ENCODE peak calls at places on chromosomes 4 and X, in six cellular contexts. R is fibroblast of lung, T is tibial artery, U is stomach, M is neuronal stem cell, W is adrenal gland. D is an unnamed sample.

GRCh38 chr4:25401066-25401465 is 24.0 kb downstream of the ANAPC4 start:
- DNase-seq in R (peak; percentile 75), W (no peak), T (no peak), U (no peak), M (no peak), D (no peak)

GRCh38 chr4:22237846-22238513 is 277.9 kb downstream of the ADGRA3 start:
- DNase-seq in T (no peak), U (no peak), R (peak; percentile 7), M (no peak), W (no peak), D (no peak)

GRCh38 chr4:24662065-24662464 is 77.7 kb upstream of the DHX15 start:
- DNase-seq in M (no peak), W (no peak), U (no peak), T (no peak), R (no peak), D (no peak)

GRCh38 chr4:183517781-183518180 is 12.9 kb downstream of the ING2 start:
- DNase-seq in U (no peak), T (no peak), M (no peak), R (peak; percentile 8), W (no peak), D (no peak)

GRCh38 chr4:41256740-41257256 is at the start of gene UCHL1:
- DNase-seq in U (peak; percentile 26), M (peak; percentile 92), W (peak; percentile 38), R (peak; percentile 94), T (no peak), D (no peak)

GRCh38 chr4:152454398-152455011 is 81.4 kb downstream of the FBXW7 start:
- DNase-seq in M (no peak), T (no peak), U (no peak), R (peak; percentile 19), W (no peak), D (no peak)

GRCh38 chr4:147811878-147812277 is 80.0 kb downstream of the ARHGAP10 start:
- DNase-seq in W (no peak), T (no peak), U (no peak), M (no peak), R (no peak), D (no peak)

GRCh38 chrX:8987672-8988250 is 46.2 kb downstream of the FAM9B start:
- DNase-seq in M (no peak), R (no peak), W (no peak), T (no peak), U (no peak), D (no peak)

GRCh38 chr4:180913750-180914149 is 1329.5 kb upstream of the TENM3 start:
- DNase-seq in R (peak; percentile 91), U (no peak), W (no peak), M (peak; percentile 1), T (no peak), D (no peak)

GRCh38 chr4:88138561-88138960 is 19.9 kb downstream of the ABCG2 start:
- DNase-seq in W (no peak), U (no peak), R (peak; percentile 83), M (no peak), T (no peak), D (no peak)

GRCh38 chr4:6301051-6301731 is 31.5 kb downstream of the WFS1 start:
- DNase-seq in T (no peak), W (no peak), U (no peak), R (no peak), M (no peak), D (no peak)
- H3K4me1 ChIP-seq in T (no peaks in the 10 kb centered on the region), W (no peaks in the 10 kb centered on the region), U (no peaks in the 10 kb centered on the region), R (no peaks in the 10 kb centered on the region), M (peaks cover 2% of the 10 kb centered on the region), D (no peaks in the 10 kb centered on the region)

DNA sequence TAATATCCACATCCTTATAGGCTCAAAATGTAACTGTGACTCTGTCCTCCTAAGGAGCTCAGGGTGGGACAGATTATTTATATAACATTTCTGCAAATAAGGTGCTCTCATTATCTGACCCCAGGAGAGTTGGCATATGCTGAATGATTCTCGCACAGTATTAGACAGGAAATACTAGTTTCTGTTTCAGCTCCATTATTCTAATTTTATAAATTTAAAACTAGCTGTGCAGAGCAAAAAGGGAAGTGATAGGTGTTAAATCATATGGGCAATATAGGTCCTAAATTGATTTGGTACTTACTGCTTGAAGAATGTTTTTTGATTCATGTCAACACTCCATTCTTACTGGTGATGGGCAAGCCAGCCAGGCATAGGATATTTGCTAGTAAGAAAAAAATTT is 141.5 kb downstream of the GLRA2 start:
- DNase-seq in R (no peak), W (no peak), T (no peak), U (no peak), M (no peak), D (no peak)
- H3K27me3 ChIP-seq in R (no peaks in the 10 kb centered on the region), W (peaks cover 5% of the 10 kb centered on the region), T (no peaks in the 10 kb centered on the region), U (no peaks in the 10 kb centered on the region), M (no peaks in the 10 kb centered on the region), D (no peaks in the 10 kb centered on the region)

GRCh38 chr4:143348233-143349077 is 11.8 kb downstream of the GAB1 start:
- DNase-seq in R (no peak), M (no peak), U (no peak), T (no peak), W (no peak), D (no peak)

GRCh38 chr4:143352720-143353119 is 16.0 kb downstream of the GAB1 start:
- DNase-seq in R (peak; percentile 45), T (no peak), W (no peak), M (no peak), U (no peak), D (no peak)

GRCh38 chr4:143352052-143352451 is 15.4 kb downstream of the GAB1 start:
- DNase-seq in T (no peak), M (no peak), W (no peak), U (no peak), R (peak; percentile 49), D (no peak)

GRCh38 chr4:143353797-143354196 is 17.1 kb downstream of the GAB1 start:
- DNase-seq in W (no peak), M (no peak), T (no peak), U (no peak), R (no peak), D (no peak)

GRCh38 chr4:143351149-143351691 is 14.5 kb downstream of the GAB1 start:
- DNase-seq in M (no peak), U (no peak), W (no peak), T (no peak), R (no peak), D (no peak)
- H3K4me1 ChIP-seq in M (no peaks in the 10 kb centered on the region), U (peaks cover 55% of the 10 kb centered on the region), W (peaks cover 56% of the 10 kb centered on the region), T (peaks cover 43% of the 10 kb centered on the region), R (peaks cover 10% of the 10 kb centered on the region), D (no peaks in the 10 kb centered on the region)

GRCh38 chrX:11437642-11438379 is 144.6 kb downstream of the AMELX start:
- DNase-seq in R (peak; percentile 75), T (peak; percentile 55), U (no peak), M (no peak), W (no peak), D (no peak)
- H3K27me3 ChIP-seq in R (no peaks in the 10 kb centered on the region), T (no peaks in the 10 kb centered on the region), U (no peaks in the 10 kb centered on the region), M (no peaks in the 10 kb centered on the region), W (no peaks in the 10 kb centered on the region), D (no peaks in the 10 kb centered on the region)

DNA sequence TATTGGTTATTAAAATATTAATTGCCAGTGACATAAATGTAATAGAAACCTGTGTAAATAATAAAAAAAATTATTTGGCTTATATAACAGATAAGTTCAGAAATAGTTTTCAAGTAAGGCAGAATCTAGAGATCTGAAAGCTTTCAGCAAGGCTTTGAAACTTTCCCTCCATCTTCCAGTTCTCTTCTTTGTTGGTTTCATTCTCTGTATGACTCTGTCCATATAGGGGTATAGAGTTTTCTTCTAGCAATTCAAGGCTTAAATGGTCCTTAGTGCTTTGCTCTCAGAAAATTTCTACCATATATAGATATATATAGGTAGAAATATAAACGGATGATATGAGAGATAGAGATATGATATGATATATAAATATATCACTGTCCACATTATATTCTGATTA is 160.5 kb upstream of the GABRA2 start:
- DNase-seq in R (no peak), W (no peak), T (no peak), U (no peak), M (no peak), D (no peak)
- H3K4me1 ChIP-seq in R (no peaks in the 10 kb centered on the region), W (no peaks in the 10 kb centered on the region), T (no peaks in the 10 kb centered on the region), U (no peaks in the 10 kb centered on the region), M (no peaks in the 10 kb centered on the region), D (no peaks in the 10 kb centered on the region)

DNA sequence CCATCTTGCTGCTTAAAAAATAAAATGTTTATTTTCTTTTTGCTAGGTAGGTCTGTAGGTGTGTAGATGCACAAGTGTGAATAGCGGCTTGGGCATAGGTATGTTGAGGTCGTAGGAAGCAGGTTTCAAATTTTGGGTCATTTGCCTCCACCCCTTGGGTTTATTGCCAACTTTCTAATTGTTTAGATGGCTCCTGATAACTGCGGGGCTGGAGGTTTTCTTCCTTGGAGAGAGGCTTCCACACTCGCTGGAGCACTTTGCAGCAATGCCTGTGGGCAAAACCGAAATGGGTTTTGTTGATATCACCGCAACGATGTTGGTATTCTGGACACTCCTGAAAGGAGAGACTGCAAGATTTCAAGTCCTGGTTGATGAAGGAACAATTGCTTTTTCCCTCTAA is 3.9 kb upstream of the POU4F2 start:
- DNase-seq in U (no peak), M (no peak), W (no peak), T (no peak), R (no peak), D (no peak)
- H3K27me3 ChIP-seq in U (peaks cover 98% of the 10 kb centered on the region), M (peaks cover 73% of the 10 kb centered on the region), W (peaks cover 78% of the 10 kb centered on the region), T (peaks cover 63% of the 10 kb centered on the region), R (peaks cover 26% of the 10 kb centered on the region), D (peaks cover 18% of the 10 kb centered on the region)

GRCh38 chr4:1841201-1841885 is 14.6 kb downstream of the LETM1 start:
- DNase-seq in M (no peak), R (no peak), T (no peak), U (no peak), W (no peak), D (no peak)

GRCh38 chr4:1842339-1842895 is 13.5 kb downstream of the LETM1 start:
- DNase-seq in T (no peak), M (no peak), R (peak; percentile 15), U (no peak), W (no peak), D (no peak)

GRCh38 chr4:1843852-1844251 is 12.1 kb downstream of the LETM1 start:
- DNase-seq in M (no peak), R (no peak), U (no peak), T (peak; percentile 55), W (peak; percentile 87), D (no peak)

GRCh38 chr4:1842993-1843448 is 12.9 kb downstream of the LETM1 start:
- DNase-seq in R (peak; percentile 93), W (peak; percentile 55), M (no peak), U (no peak), T (no peak), D (no peak)

GRCh38 chr4:1841886-1842210 is 14.1 kb downstream of the LETM1 start:
- DNase-seq in T (no peak), R (no peak), M (no peak), U (no peak), W (no peak), D (no peak)
- H3K4me1 ChIP-seq in T (no peaks in the 10 kb centered on the region), R (peaks cover 21% of the 10 kb centered on the region), M (no peaks in the 10 kb centered on the region), U (peaks cover 19% of the 10 kb centered on the region), W (peaks cover 22% of the 10 kb centered on the region), D (no peaks in the 10 kb centered on the region)

GRCh38 chr4:8082517-8083055 is 76.0 kb downstream of the ABLIM2 start:
- DNase-seq in M (no peak), T (no peak), R (peak; percentile 12), U (no peak), W (no peak), D (no peak)
- H3K27me3 ChIP-seq in M (no peaks in the 10 kb centered on the region), T (no peaks in the 10 kb centered on the region), R (no peaks in the 10 kb centered on the region), U (no peaks in the 10 kb centered on the region), W (no peaks in the 10 kb centered on the region), D (no peaks in the 10 kb centered on the region)

GRCh38 chr4:2796261-2797187 is 3.6 kb downstream of the SH3BP2 start:
- DNase-seq in M (no peak), R (peak; percentile 67), U (peak; percentile 85), T (peak; percentile 39), W (peak; percentile 36), D (peak; percentile 85)
- H3K4me1 ChIP-seq in M (peaks cover 43% of the 10 kb centered on the region), R (peaks cover 33% of the 10 kb centered on the region), U (peaks cover 94% of the 10 kb centered on the region), T (peaks cover 62% of the 10 kb centered on the region), W (peaks cover 95% of the 10 kb centered on the region), D (peaks cover 39% of the 10 kb centered on the region)

GRCh38 chr4:6560416-6561172 is 14.4 kb upstream of the MAN2B2 start:
- DNase-seq in W (no peak), R (peak; percentile 55), M (no peak), U (no peak), T (no peak), D (no peak)
- H3K27me3 ChIP-seq in W (peaks cover 23% of the 10 kb centered on the region), R (peaks cover 41% of the 10 kb centered on the region), M (peaks cover 66% of the 10 kb centered on the region), U (peaks cover 98% of the 10 kb centered on the region), T (peaks cover 84% of the 10 kb centered on the region), D (no peaks in the 10 kb centered on the region)